ENCODE peak calls at places on chromosomes 6 and 20, in six cellular contexts. J is PC-3, W is aorta, O is lower lobe of right lung, E is mesenchymal stem cell, Q is breast epithelium. K is an unnamed sample. For H3K4me1, the result is how much of the 10 kb centered on the place peaks cover.

GRCh38 chr6:162177733-162178132 is 549.8 kb downstream of the PRKN start:
- DNase-seq in Q (no peak), J (no peak), O (no peak), E (no peak), W (no peak), K (no peak)

GRCh38 chr6:117917176-117917575 is 10.1 kb downstream of the SLC35F1 start:
- DNase-seq in Q (no peak), J (no peak), O (no peak), W (no peak), E (no peak), K (no peak)

GRCh38 chr6:144597511-144597910 is 312.4 kb downstream of the UTRN start:
- DNase-seq in Q (no peak), J (no peak), W (no peak), O (no peak), E (no peak), K (no peak)

GRCh38 chr6:120681204-120681603 is 653.1 kb downstream of the TBC1D32 start:
- DNase-seq in W (no peak), J (no peak), Q (no peak), O (no peak), E (no peak), K (no peak)

GRCh38 chr6:108589244-108589730 is 28.6 kb downstream of the FOXO3 start:
- DNase-seq in W (peak), O (peak), E (peak), Q (peak), J (peak), K (peak)

GRCh38 chr6:27830212-27830664 is 82.0 kb downstream of the OR2B2 start:
- DNase-seq in Q (no peak), E (peak), J (no peak), W (no peak), O (no peak), K (no peak)

GRCh38 chr6:137775192-137775591 is 91.9 kb upstream of the TNFAIP3 start:
- DNase-seq in E (no peak), W (no peak), Q (no peak), O (no peak), J (no peak), K (no peak)

GRCh38 chr6:100460650-100461204 is 4.0 kb downstream of the SIM1 start:
- DNase-seq in Q (no peak), W (no peak), O (no peak), E (no peak), J (no peak), K (no peak)

GRCh38 chr6:20868397-20869185 is 334.3 kb downstream of the CDKAL1 start:
- DNase-seq in O (no peak), Q (no peak), W (no peak), E (no peak), J (no peak), K (peak)

GRCh38 chr20:13099676-13100075 is 90.9 kb downstream of the SPTLC3 start:
- DNase-seq in O (no peak), W (no peak), E (no peak), Q (no peak), J (peak), K (no peak)

GRCh38 chr6:28489366-28490190 is 26.0 kb downstream of the GPX6 start:
- DNase-seq in J (no peak), W (no peak), E (peak), Q (peak), O (peak), K (no peak)

GRCh38 chr6:49072146-49072545 is 390.9 kb downstream of the MMUT start:
- DNase-seq in Q (no peak), J (no peak), E (no peak), W (no peak), O (no peak), K (no peak)

GRCh38 chr20:63625771-63626423 is 1.0 kb downstream of the GMEB2 start:
- DNase-seq in E (peak), O (peak), Q (no peak), J (peak), W (peak), K (no peak)

GRCh38 chr6:145643760-145644159 is 91.6 kb downstream of the EPM2A start:
- DNase-seq in W (no peak), Q (no peak), O (no peak), E (no peak), J (no peak), K (no peak)

GRCh38 chr6:38640216-38640909 is 634 bp upstream of the BTBD9 start:
- DNase-seq in J (no peak), O (no peak), W (no peak), E (no peak), Q (no peak), K (no peak)

GRCh38 chr6:164532546-164533362 is 776.7 kb downstream of the C6orf118 start:
- DNase-seq in Q (no peak), W (no peak), J (no peak), O (no peak), E (no peak), K (no peak)

GRCh38 chr20:11217322-11217989 is 543.7 kb upstream of the JAG1 start:
- DNase-seq in Q (no peak), J (no peak), W (no peak), O (no peak), E (peak), K (no peak)

GRCh38 chr6:157110620-157111019 is 212.7 kb downstream of the TMEM242 start:
- DNase-seq in Q (no peak), J (no peak), W (no peak), E (peak), O (no peak), K (no peak)

GRCh38 chr6:117441824-117442264 is 16.1 kb upstream of the ROS1 start:
- DNase-seq in Q (no peak), O (no peak), E (peak), J (peak), W (no peak), K (no peak)

GRCh38 chr6:22877946-22878705 is 308.8 kb downstream of the HDGFL1 start:
- DNase-seq in Q (no peak), W (no peak), J (no peak), E (peak), O (no peak), K (no peak)

GRCh38 chr20:31593221-31594001 is 11.7 kb upstream of the ID1 start:
- DNase-seq in Q (peak), O (peak), J (peak), W (no peak), E (peak), K (no peak)

GRCh38 chr6:161462148-161462547 is 188.3 kb upstream of the AGPAT4 start:
- DNase-seq in O (no peak), W (no peak), Q (no peak), E (no peak), J (peak), K (no peak)

GRCh38 chr6:41416165-41416837 is 80.9 kb downstream of the NCR2 start:
- DNase-seq in W (no peak), E (no peak), Q (no peak), O (no peak), J (no peak), K (no peak)

GRCh38 chr20:10447028-10447427 is 11.9 kb downstream of the SLX4IP start:
- DNase-seq in W (no peak), Q (no peak), J (peak), E (peak), O (no peak), K (no peak)

GRCh38 chr20:57079016-57080005 is 187.1 kb downstream of the BMP7 start:
- DNase-seq in O (no peak), W (no peak), J (no peak), E (no peak), Q (no peak), K (no peak)

GRCh38 chr6:71537717-71538116 is 249.1 kb downstream of the OGFRL1 start:
- DNase-seq in J (peak), W (no peak), Q (no peak), O (no peak), E (no peak), K (no peak)

GRCh38 chr6:24738732-24739131 is 19.8 kb upstream of the C6orf62 start:
- DNase-seq in Q (no peak), W (no peak), J (no peak), E (no peak), O (no peak), K (peak)

GRCh38 chr6:52000064-52000463 is 87.3 kb downstream of the PKHD1 start:
- DNase-seq in Q (no peak), J (peak), W (no peak), O (no peak), E (no peak), K (no peak)

GRCh38 chr20:16501236-16501635 is 72.0 kb downstream of the KIF16B start:
- DNase-seq in W (no peak), J (no peak), Q (no peak), E (no peak), O (no peak), K (no peak)

GRCh38 chr6:16472349-16473069 is 234.1 kb downstream of the GMPR start:
- DNase-seq in J (peak), W (no peak), Q (no peak), E (peak), O (no peak), K (no peak)

GRCh38 chr6:143941852-143942627 is 66.0 kb downstream of the PLAGL1 start:
- DNase-seq in E (peak), J (peak), O (peak), Q (no peak), W (peak), K (peak)

GRCh38 chr6:129748901-129749748 is 39.1 kb upstream of the ARHGAP18 start:
- DNase-seq in W (no peak), O (no peak), E (peak), J (peak), Q (no peak), K (no peak)

GRCh38 chr6:132683543-132683942 is 24.6 kb upstream of the TAAR1 start:
- DNase-seq in W (no peak), O (no peak), J (peak), E (no peak), Q (peak), K (no peak)

GRCh38 chr6:157063176-157063934 is 260.0 kb downstream of the TMEM242 start:
- DNase-seq in Q (no peak), O (no peak), W (no peak), E (no peak), J (peak), K (no peak)

GRCh38 chr6:36858407-36858981 is 16.1 kb downstream of the PPIL1 start:
- DNase-seq in J (no peak), Q (peak), W (no peak), E (peak), O (no peak), K (no peak)

GRCh38 chr6:89048985-89049384 is 31.6 kb upstream of the PNRC1 start:
- DNase-seq in J (peak), Q (no peak), O (no peak), E (peak), W (no peak), K (no peak)

GRCh38 chr6:167990016-167990945 is 7.2 kb upstream of the KIF25 start:
- DNase-seq in E (no peak), W (no peak), J (no peak), O (no peak), Q (no peak), K (no peak)

GRCh38 chr6:137283940-137284910 is 65.0 kb upstream of the IFNGR1 start:
- DNase-seq in E (no peak), J (peak), O (no peak), Q (no peak), W (no peak), K (no peak)

GRCh38 chr6:111795558-111795957 is 77.7 kb downstream of the FYN start:
- DNase-seq in J (no peak), W (no peak), O (no peak), E (no peak), Q (no peak), K (no peak)
- H3K4me1 ChIP-seq in J (under half), W (under half), O (under half), E (under half), Q (under half), K (under half)

DNA sequence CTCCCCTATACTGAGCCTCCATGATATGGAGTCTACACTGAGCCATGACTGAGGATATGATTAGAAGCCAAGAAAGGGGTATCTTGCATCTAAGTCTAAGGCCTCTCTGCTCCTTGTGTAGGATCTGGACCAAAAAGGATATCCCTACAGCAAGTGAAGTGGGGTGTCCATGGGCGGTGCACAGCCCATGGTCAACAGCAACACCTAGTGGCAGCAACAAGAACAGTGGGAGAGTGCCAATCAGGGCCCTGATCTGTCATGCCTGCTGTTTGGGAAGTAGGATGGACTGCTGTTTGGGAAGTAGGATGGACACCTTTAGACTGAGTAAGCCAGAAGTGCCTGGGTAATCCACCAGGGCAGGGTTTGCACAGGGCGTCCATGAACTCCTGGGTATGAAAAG is 22.4 kb downstream of the PTGIS start:
- DNase-seq in E (no peak), Q (no peak), J (peak), W (no peak), O (no peak), K (no peak)
- H3K4me1 ChIP-seq in E (under half), Q (under half), J (under half), W (under half), O (under half), K (under half)

GRCh38 chr6:86728976-86729375 is 208.4 kb upstream of the HTR1E start:
- DNase-seq in W (no peak), O (no peak), Q (no peak), J (no peak), E (no peak), K (no peak)
- H3K4me1 ChIP-seq in W (under half), O (under half), Q (under half), J (under half), E (under half), K (under half)

DNA sequence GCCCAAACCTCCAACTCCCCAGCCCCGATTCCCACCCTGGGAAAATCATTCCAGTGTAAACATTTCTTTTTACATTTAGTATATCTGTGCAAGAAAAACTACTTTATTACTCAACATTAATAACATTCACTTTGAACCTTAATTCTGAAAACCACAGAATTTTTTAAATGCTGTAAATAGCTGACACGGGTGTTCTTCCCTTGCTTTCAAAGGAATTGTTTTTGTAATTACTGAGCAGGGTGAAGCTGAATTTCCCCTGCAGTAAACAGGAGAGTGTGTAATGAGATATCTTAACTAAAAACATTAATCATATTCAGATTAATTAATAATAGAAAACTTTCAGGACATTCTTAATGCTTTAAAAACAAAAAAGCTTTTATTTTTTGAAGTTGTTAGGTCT is 99.3 kb upstream of the CITED2 start:
- DNase-seq in O (no peak), W (no peak), E (no peak), Q (no peak), J (no peak), K (no peak)
- H3K4me1 ChIP-seq in O (under half), W (under half), E (under half), Q (under half), J (under half), K (under half)

DNA sequence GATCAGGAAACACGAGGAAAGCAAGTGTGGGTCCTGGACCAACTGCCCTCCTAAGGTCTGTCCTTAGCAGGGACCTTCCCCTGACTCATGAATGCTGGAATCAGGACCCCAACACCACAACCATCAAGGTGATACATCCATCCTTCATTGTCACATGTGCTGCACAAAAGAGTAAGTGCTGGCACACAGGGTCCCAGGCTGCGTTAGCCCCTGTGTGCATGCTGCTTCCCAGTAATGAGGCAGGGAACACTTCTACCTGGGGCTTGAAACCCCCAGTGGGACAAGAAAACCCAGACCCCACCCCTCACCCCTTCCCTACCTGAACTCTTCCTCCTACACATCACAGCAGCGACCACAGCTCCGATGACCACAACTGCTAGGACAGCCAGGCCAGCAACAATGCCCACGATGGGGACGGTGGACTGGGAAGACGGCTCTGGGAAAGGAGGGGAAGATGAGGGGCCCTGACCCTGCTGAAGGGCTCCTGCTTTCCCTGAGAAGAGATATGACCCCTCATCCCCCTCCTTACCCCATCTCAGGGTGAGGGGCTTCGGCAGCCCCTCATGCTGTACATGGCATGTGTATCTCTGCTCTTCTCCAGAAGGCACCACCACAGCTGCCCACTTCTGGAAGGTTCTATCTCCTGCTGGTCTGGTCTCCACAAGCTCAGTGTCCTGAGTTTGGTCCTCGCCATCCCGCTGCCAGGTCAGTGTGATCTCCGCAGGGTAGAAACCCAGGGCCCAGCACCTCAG is 2.0 kb downstream of the HLA-B start:
- DNase-seq in O (no peak), Q (no peak), J (no peak), W (no peak), E (no peak), K (no peak)
- H3K4me1 ChIP-seq in O (under half), Q (under half), J (under half), W (under half), E (under half), K (under half)